ENCODE peak calls at places on chromosomes 7 and 10, in five cellular contexts. One of them, this sample, is unnamed. For H3K4me1, the result is how much of the 10 kb centered on the place peaks cover.

GRCh38 chr10:60130130-60130579 is 223.8 kb upstream of the CCDC6 start:
- DNase-seq in lower lobe of right lung: no peak
- DNase-seq in left ventricle myocardium inferior: no peak
- DNase-seq in mammary epithelial cell: no peak
- DNase-seq in heart left ventricle: no peak
- DNase-seq in this sample: no peak

GRCh38 chr10:46218921-46219320 is 67.9 kb upstream of the ANTXRL start:
- DNase-seq in lower lobe of right lung: no peak
- DNase-seq in left ventricle myocardium inferior: no peak
- DNase-seq in mammary epithelial cell: no peak
- DNase-seq in heart left ventricle: no peak
- DNase-seq in this sample: no peak

GRCh38 chr10:80090120-80090519 is 11.7 kb downstream of the TMEM254 start:
- DNase-seq in lower lobe of right lung: no peak
- DNase-seq in left ventricle myocardium inferior: no peak
- DNase-seq in mammary epithelial cell: no peak
- DNase-seq in heart left ventricle: no peak
- DNase-seq in this sample: no peak

GRCh38 chr7:18191329-18191728 is 163.7 kb upstream of the PRPS1L1 start:
- DNase-seq in lower lobe of right lung: no peak
- DNase-seq in left ventricle myocardium inferior: no peak
- DNase-seq in mammary epithelial cell: no peak
- DNase-seq in heart left ventricle: no peak
- DNase-seq in this sample: no peak

GRCh38 chr7:28207486-28208158 is 27.0 kb upstream of the JAZF1 start:
- DNase-seq in lower lobe of right lung: no peak
- DNase-seq in left ventricle myocardium inferior: no peak
- DNase-seq in mammary epithelial cell: peak
- DNase-seq in heart left ventricle: no peak
- DNase-seq in this sample: no peak

GRCh38 chr10:124076334-124076733 is 17.1 kb downstream of the CHST15 start:
- DNase-seq in lower lobe of right lung: no peak
- DNase-seq in left ventricle myocardium inferior: no peak
- DNase-seq in mammary epithelial cell: no peak
- DNase-seq in heart left ventricle: no peak
- DNase-seq in this sample: no peak

GRCh38 chr10:46265981-46266505 is 20.8 kb upstream of the ANTXRL start:
- DNase-seq in lower lobe of right lung: no peak
- DNase-seq in left ventricle myocardium inferior: no peak
- DNase-seq in mammary epithelial cell: no peak
- DNase-seq in heart left ventricle: no peak
- DNase-seq in this sample: peak

GRCh38 chr10:35423505-35424306 is 87.4 kb downstream of the CCNY start:
- DNase-seq in lower lobe of right lung: no peak
- DNase-seq in left ventricle myocardium inferior: no peak
- DNase-seq in mammary epithelial cell: peak
- DNase-seq in heart left ventricle: no peak
- DNase-seq in this sample: no peak

GRCh38 chr7:3730271-3730670 is 429.2 kb downstream of the SDK1 start:
- DNase-seq in lower lobe of right lung: no peak
- DNase-seq in left ventricle myocardium inferior: no peak
- DNase-seq in mammary epithelial cell: no peak
- DNase-seq in heart left ventricle: no peak
- DNase-seq in this sample: no peak

GRCh38 chr7:91264924-91265681 is 870 bp downstream of the FZD1 start:
- DNase-seq in lower lobe of right lung: peak
- DNase-seq in left ventricle myocardium inferior: peak
- DNase-seq in mammary epithelial cell: peak
- DNase-seq in heart left ventricle: peak
- DNase-seq in this sample: peak

GRCh38 chr7:88759216-88759955 is at the start of gene ZNF804B:
- DNase-seq in lower lobe of right lung: no peak
- DNase-seq in left ventricle myocardium inferior: peak
- DNase-seq in mammary epithelial cell: no peak
- DNase-seq in heart left ventricle: peak
- DNase-seq in this sample: no peak

GRCh38 chr10:70932415-70933196 is 44.2 kb upstream of the PCBD1 start:
- DNase-seq in lower lobe of right lung: no peak
- DNase-seq in left ventricle myocardium inferior: no peak
- DNase-seq in mammary epithelial cell: no peak
- DNase-seq in heart left ventricle: no peak
- DNase-seq in this sample: no peak

GRCh38 chr7:95723583-95724180 is 48.7 kb upstream of the DYNC1I1 start:
- DNase-seq in lower lobe of right lung: no peak
- DNase-seq in left ventricle myocardium inferior: no peak
- DNase-seq in mammary epithelial cell: peak
- DNase-seq in heart left ventricle: no peak
- DNase-seq in this sample: no peak

GRCh38 chr7:24133691-24134090 is 150.3 kb upstream of the NPY start:
- DNase-seq in lower lobe of right lung: no peak
- DNase-seq in left ventricle myocardium inferior: no peak
- DNase-seq in mammary epithelial cell: no peak
- DNase-seq in heart left ventricle: no peak
- DNase-seq in this sample: no peak

GRCh38 chr10:17981766-17982380 is 30.2 kb downstream of the SLC39A12 start:
- DNase-seq in lower lobe of right lung: no peak
- DNase-seq in left ventricle myocardium inferior: no peak
- DNase-seq in mammary epithelial cell: peak
- DNase-seq in heart left ventricle: no peak
- DNase-seq in this sample: no peak

DNA sequence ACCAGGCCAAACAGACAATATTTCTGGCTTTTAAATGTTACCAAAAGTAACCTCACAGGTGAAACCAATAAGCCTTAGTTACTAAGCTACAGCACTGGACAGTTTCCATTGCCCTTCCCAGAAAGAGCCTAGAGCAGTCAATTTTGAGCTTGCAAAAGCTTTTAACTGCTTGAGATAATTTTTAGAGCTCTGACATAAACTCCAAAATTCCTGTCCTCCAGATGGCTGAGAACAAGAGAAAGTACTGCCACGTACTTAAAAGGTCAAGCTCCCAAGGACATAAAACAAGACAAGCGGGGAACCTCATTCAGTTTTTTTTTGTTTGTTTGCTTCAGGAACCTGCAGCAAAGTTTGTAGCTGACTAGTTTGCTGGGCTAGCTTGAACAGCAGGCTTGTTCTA is 54.1 kb downstream of the BBS9 start:
- DNase-seq in lower lobe of right lung: no peak
- DNase-seq in left ventricle myocardium inferior: no peak
- DNase-seq in mammary epithelial cell: no peak
- DNase-seq in heart left ventricle: no peak
- DNase-seq in this sample: no peak
- TF ChIP-seq CTCF in lower lobe of right lung: no peak
- TF ChIP-seq CTCF in left ventricle myocardium inferior: no peak
- TF ChIP-seq CTCF in mammary epithelial cell: no peak
- TF ChIP-seq CTCF in heart left ventricle: no peak
- TF ChIP-seq CTCF in this sample: no peak

GRCh38 chr7:101129603-101130117 is 2.8 kb downstream of the SERPINE1 start:
- DNase-seq in lower lobe of right lung: no peak
- DNase-seq in left ventricle myocardium inferior: no peak
- DNase-seq in mammary epithelial cell: no peak
- DNase-seq in heart left ventricle: no peak
- DNase-seq in this sample: no peak
- H3K4me3 ChIP-seq in lower lobe of right lung: no peak
- H3K4me3 ChIP-seq in left ventricle myocardium inferior: no peak
- H3K4me3 ChIP-seq in mammary epithelial cell: no peak
- H3K4me3 ChIP-seq in heart left ventricle: no peak
- H3K4me3 ChIP-seq in this sample: no peak

DNA sequence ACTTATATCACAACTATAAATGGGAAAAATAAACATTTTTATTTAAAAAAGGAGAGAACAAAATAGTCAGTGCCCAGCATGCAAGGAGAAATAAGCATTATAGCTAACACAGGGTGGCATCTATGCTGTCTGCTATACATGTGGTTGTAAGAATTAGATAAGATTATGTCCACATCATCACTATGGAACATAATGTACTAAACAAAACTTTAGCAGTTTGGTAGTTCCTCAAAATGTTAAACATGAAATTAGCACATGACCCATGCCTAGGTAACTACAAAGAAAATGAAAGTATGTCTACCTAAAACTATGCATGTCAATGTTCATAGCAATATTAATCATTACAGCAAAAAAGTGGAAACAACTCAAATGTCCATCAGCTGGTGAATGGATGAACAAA is 28.7 kb upstream of the RUFY2 start:
- DNase-seq in lower lobe of right lung: no peak
- DNase-seq in left ventricle myocardium inferior: no peak
- DNase-seq in mammary epithelial cell: no peak
- DNase-seq in heart left ventricle: no peak
- DNase-seq in this sample: no peak
- H3K4me1 ChIP-seq in lower lobe of right lung: under half
- H3K4me1 ChIP-seq in left ventricle myocardium inferior: under half
- H3K4me1 ChIP-seq in mammary epithelial cell: under half
- H3K4me1 ChIP-seq in heart left ventricle: under half
- H3K4me1 ChIP-seq in this sample: under half

DNA sequence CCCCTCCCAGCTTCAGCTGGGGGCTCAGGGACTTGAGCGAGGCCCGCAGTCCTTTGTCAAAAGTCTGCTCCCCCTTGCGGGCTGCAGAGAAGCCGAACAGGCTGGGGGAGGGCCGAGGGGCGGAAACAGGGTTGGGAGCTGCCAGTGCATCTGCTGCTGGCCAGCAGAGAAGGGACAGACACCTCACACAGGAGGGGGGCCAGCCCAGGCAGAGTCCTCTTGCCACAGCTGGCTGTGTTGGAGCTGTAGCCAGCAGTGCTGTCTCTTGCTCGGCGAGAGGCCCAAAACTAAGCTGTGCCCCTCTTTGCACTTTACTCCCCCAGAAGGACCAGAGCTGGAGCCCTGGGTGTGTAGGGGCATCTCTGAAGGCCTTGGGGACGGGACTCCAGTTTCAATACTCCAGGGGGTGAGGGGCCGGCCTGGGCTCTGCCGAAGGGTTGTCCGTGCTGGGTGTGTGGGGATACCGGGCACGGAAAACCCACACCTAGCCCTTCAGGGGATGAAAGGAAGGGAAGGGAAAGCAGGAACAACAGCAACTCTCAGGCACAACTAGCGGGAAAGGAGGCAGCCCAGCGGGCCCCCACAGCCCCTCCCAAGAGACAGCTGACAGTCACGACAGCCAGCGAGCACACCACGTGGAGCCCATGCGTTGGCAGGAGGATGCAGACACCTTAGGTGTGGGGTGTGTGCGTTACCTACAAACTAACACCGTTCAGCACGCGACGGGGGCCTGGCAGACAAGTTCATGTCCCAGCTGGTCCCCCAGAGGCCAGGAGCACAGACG is 17.8 kb downstream of the YKT6 start:
- DNase-seq in lower lobe of right lung: peak
- DNase-seq in left ventricle myocardium inferior: peak
- DNase-seq in mammary epithelial cell: no peak
- DNase-seq in heart left ventricle: peak
- DNase-seq in this sample: no peak
- TF ChIP-seq CTCF in lower lobe of right lung: no peak
- TF ChIP-seq CTCF in left ventricle myocardium inferior: no peak
- TF ChIP-seq CTCF in mammary epithelial cell: no peak
- TF ChIP-seq CTCF in heart left ventricle: no peak
- TF ChIP-seq CTCF in this sample: no peak